ENCODE peak calls at places on chromosomes 7 and 10, in seven cellular contexts. D is aorta, H is adrenal gland, X is stomach, Z is MM.1S, O is A549, L is ovary. J is an unnamed sample.

GRCh38 chr7:23594879-23595604 is 2.1 kb upstream of the CCDC126 start:
- DNase-seq in O (no peak), X (no peak), Z (no peak), H (no peak), D (no peak), L (no peak), J (no peak)

GRCh38 chr7:42947531-42947930 is 15.4 kb downstream of the MRPL32 start:
- DNase-seq in O (no peak), X (no peak), Z (no peak), L (no peak), H (no peak), D (no peak), J (no peak)

GRCh38 chr10:58305821-58306220 is 29.0 kb upstream of the UBE2D1 start:
- DNase-seq in L (no peak), Z (no peak), D (no peak), O (no peak), X (no peak), H (no peak), J (no peak)

GRCh38 chr10:4280481-4281206 is 495.6 kb upstream of the KLF6 start:
- DNase-seq in O (no peak), Z (no peak), H (no peak), L (no peak), D (no peak), X (no peak), J (no peak)

GRCh38 chr7:126026421-126027088 is 1096.9 kb upstream of the POT1 start:
- DNase-seq in X (no peak), O (no peak), H (no peak), L (no peak), D (no peak), Z (no peak), J (no peak)

GRCh38 chr10:70348228-70348850 is 34.1 kb downstream of the LRRC20 start:
- DNase-seq in O (peak; percentile 17), Z (peak; percentile 26), D (peak; percentile 71), X (peak; percentile 39), H (peak; percentile 45), L (peak; percentile 62), J (no peak)

GRCh38 chr10:45063605-45064231 is 63.0 kb downstream of the ZNF22 start:
- DNase-seq in O (no peak), H (no peak), Z (no peak), D (no peak), X (no peak), L (no peak), J (no peak)

GRCh38 chr10:108801775-108802516 is 1121.4 kb downstream of the XPNPEP1 start:
- DNase-seq in L (no peak), D (no peak), X (no peak), H (no peak), O (no peak), Z (no peak), J (no peak)

GRCh38 chr10:79007843-79008319 is 60.9 kb upstream of the ZMIZ1 start:
- DNase-seq in X (no peak), D (no peak), O (no peak), H (no peak), L (no peak), Z (no peak), J (no peak)

GRCh38 chr10:88689366-88689765 is 16.7 kb upstream of the LIPK start:
- DNase-seq in O (peak; percentile 24), X (no peak), H (no peak), Z (no peak), L (no peak), D (no peak), J (no peak)

GRCh38 chr7:2483495-2483894 is 7.3 kb upstream of the GRIFIN start:
- DNase-seq in L (no peak), O (no peak), Z (no peak), X (no peak), D (no peak), H (no peak), J (no peak)

GRCh38 chr10:29668628-29669027 is 33.9 kb upstream of the SVIL start:
- DNase-seq in D (no peak), X (no peak), L (no peak), O (peak; percentile 30), Z (no peak), H (no peak), J (no peak)

GRCh38 chr7:40469481-40469880 is 334.7 kb downstream of the SUGCT start:
- DNase-seq in H (no peak), Z (no peak), O (no peak), L (no peak), D (no peak), X (no peak), J (no peak)

GRCh38 chr10:38093816-38094157 is 350 bp upstream of the ZNF37A start:
- DNase-seq in L (no peak), O (no peak), Z (no peak), D (no peak), H (no peak), X (no peak), J (no peak)

GRCh38 chr7:12731775-12732174 is 44.3 kb downstream of the ARL4A start:
- DNase-seq in D (no peak), X (no peak), H (no peak), Z (no peak), O (no peak), L (no peak), J (no peak)
- H3K27ac ChIP-seq in D (no peak overlapping the region), X (no peak overlapping the region), H (no peak overlapping the region), Z (peak overlapping the region; percentile 12), O (no peak overlapping the region), L (no peak overlapping the region), J (no peak overlapping the region)

DNA sequence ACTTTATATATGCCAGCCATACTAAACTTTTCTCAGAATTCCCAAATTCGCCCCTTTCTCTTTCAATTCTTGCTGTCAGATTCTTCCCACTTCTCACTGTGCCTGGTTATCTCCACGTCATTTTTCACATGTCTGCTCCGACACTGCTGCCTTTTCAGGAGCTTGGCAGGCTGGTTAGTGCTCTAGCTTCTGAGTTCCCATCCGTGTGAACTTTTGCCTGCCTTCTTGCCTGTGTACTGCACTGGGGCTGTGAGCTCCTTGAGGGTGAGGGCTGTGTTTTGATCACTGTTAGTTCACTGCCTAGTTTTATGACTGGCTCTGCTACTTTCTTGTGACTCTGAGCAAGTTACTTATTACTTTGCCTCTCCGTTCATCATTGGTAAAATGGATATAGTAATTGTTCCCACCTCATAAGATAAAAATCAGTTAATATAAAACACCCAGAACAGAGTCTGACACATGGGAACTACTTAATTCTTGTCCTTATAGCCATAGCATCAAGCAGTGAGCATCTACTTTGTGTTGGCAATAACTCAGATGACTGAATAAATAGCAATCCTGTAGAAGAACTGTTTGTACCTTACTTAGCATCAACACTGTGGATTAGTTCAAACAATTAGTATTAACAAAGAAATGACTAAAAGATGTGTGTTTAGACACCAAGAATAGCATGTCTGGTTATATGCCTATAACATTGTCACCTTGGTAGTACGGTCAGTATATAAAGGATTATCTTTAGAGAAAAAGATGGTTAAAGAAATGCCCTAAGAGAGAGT is 5.5 kb downstream of the GSTO1 start:
- DNase-seq in O (no peak), D (no peak), L (no peak), X (no peak), Z (no peak), H (no peak), J (no peak)
- H3K27ac ChIP-seq in O (no peak overlapping the region), D (no peak overlapping the region), L (no peak overlapping the region), X (peak overlapping the region; percentile 57), Z (no peak overlapping the region), H (peak overlapping the region; percentile 34), J (peak overlapping the region; percentile 100)

DNA sequence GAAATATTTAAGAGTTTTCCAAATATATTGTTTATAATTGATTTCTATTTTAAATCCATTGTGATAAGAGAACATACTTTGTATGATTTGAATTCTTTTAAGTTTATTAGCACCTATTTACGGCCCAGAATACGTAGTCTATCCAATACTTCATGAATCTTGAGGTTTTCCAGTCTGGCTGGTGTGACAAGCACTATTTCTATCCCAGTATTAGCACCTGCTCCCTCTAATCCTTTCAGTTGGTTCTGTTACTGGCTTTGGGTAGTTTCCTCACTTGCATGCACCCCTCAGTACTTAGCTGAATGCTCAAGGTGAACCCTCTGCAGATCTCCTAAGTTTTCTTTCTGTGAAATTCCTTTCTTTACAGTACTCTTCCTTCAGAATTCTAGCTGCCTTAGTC is 166.8 kb downstream of the C1GALT1 start:
- DNase-seq in D (no peak), X (no peak), Z (no peak), O (no peak), H (no peak), L (no peak), J (no peak)
- H3K27ac ChIP-seq in D (no peak overlapping the region), X (no peak overlapping the region), Z (no peak overlapping the region), O (no peak overlapping the region), H (no peak overlapping the region), L (no peak overlapping the region), J (no peak overlapping the region)

GRCh38 chr7:100830396-100830795 is 3.1 kb upstream of the EPHB4 start:
- DNase-seq in O (no peak), H (no peak), X (no peak), Z (no peak), L (no peak), D (no peak), J (no peak)
- H3K27ac ChIP-seq in O (no peak overlapping the region), H (no peak overlapping the region), X (peak overlapping the region; percentile 88), Z (no peak overlapping the region), L (no peak overlapping the region), D (no peak overlapping the region), J (peak overlapping the region; percentile 91)

GRCh38 chr10:98172073-98172472 is 37.6 kb downstream of the R3HCC1L start:
- DNase-seq in L (no peak), O (no peak), H (no peak), Z (no peak), D (no peak), X (no peak), J (peak; percentile 25)

GRCh38 chr10:98172495-98172894 is 38.0 kb downstream of the R3HCC1L start:
- DNase-seq in X (no peak), L (no peak), Z (no peak), O (no peak), H (no peak), D (no peak), J (no peak)

GRCh38 chr10:98168766-98169165 is 34.3 kb downstream of the R3HCC1L start:
- DNase-seq in L (no peak), Z (no peak), X (no peak), O (no peak), H (no peak), D (no peak), J (no peak)

GRCh38 chr10:98169379-98169778 is 34.9 kb downstream of the R3HCC1L start:
- DNase-seq in X (no peak), L (no peak), O (no peak), D (no peak), H (no peak), Z (no peak), J (no peak)

DNA sequence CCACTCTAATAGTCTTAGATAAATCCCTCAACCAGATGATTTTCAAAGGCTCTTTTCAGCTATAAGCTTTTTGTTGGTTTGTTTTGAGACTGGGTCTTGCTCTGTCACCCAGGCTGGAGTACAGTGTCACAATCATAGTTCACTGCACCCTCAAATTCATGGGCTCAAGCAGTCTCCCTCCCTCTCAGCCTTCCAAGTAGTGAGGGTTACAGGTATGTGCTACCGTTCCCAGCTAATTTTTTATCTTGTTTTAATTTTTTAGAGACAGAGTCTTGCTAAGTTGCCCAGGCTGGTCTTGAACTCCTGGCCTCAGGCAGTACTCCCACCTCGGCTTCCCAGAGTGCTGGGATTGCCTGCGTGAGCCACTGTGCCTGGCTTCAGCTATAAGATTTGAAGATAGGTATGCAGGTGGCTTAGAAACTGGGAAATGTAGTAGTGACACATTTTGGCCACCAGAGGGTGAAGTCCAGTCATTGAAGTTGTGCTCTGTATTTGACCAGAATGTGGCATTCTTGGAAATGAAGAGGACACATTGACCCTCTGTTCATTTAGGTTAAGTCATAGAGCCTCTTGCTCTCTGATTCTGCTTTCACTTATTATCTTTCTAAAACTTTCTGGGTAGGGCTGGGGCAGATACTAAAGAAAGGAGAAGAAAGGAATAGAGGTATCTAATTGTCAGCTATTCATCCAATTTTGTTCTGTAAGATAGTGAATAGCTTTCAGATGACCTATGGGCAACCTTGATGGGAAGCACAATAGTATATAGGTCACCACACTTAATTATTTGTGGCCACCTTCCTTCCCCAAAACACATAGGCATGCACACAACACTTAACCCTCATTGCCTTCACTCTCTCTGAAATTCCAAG is 36.0 kb downstream of the R3HCC1L start:
- DNase-seq in L (no peak), Z (peak; percentile 60), O (peak; percentile 61), X (peak; percentile 44), H (peak; percentile 58), D (no peak), J (no peak)
- H3K27ac ChIP-seq in L (no peak overlapping the region), Z (no peak overlapping the region), O (no peak overlapping the region), X (no peak overlapping the region), H (no peak overlapping the region), D (no peak overlapping the region), J (no peak overlapping the region)